ENCODE peak calls at places on chromosomes 6 and 20, in seven cellular contexts. F is psoas muscle, X is GM23338, E is sigmoid colon, S is ovary, T is heart right ventricle, O is cardiac muscle cell. G is an unnamed sample. For H3K4me1, the result is how much of the 10 kb centered on the place peaks cover.

GRCh38 chr20:5279661-5280060 is 37.1 kb downstream of the PROKR2 start:
- DNase-seq in X (no peak), E (no peak), F (no peak), T (no peak), O (peak), S (no peak), G (no peak)

GRCh38 chr6:1610497-1611321 is 994 bp downstream of the FOXC1 start:
- DNase-seq in F (peak), O (peak), X (peak), T (no peak), E (peak), S (no peak), G (peak)

GRCh38 chr6:26172496-26172958 is 85.3 kb downstream of the HFE start:
- DNase-seq in S (no peak), T (no peak), E (no peak), X (peak), O (peak), F (no peak), G (peak)

GRCh38 chr6:1771324-1771723 is 161.6 kb downstream of the FOXC1 start:
- DNase-seq in E (no peak), T (no peak), F (no peak), S (no peak), X (no peak), O (peak), G (no peak)

GRCh38 chr6:3916211-3916610 is 67.0 kb downstream of the FAM50B start:
- DNase-seq in X (no peak), F (no peak), O (no peak), T (no peak), E (no peak), S (no peak), G (no peak)

GRCh38 chr20:20552076-20552475 is 160.4 kb downstream of the RALGAPA2 start:
- DNase-seq in T (no peak), X (no peak), E (no peak), O (no peak), F (no peak), S (no peak), G (no peak)

GRCh38 chr6:73898599-73898998 is 202.6 kb downstream of the CD109 start:
- DNase-seq in S (no peak), F (no peak), O (peak), X (peak), T (no peak), E (no peak), G (no peak)

GRCh38 chr6:142984386-142984785 is 39.4 kb upstream of the HIVEP2 start:
- DNase-seq in F (no peak), E (no peak), T (no peak), S (no peak), O (no peak), X (no peak), G (no peak)

GRCh38 chr6:100283288-100283687 is 181.4 kb downstream of the SIM1 start:
- DNase-seq in X (peak), F (no peak), E (no peak), O (peak), T (no peak), S (no peak), G (peak)

GRCh38 chr6:83615025-83615999 is 93.6 kb downstream of the SNAP91 start:
- DNase-seq in S (no peak), E (no peak), T (no peak), O (peak), X (peak), F (no peak), G (peak)

GRCh38 chr6:89369009-89369408 is 16.5 kb upstream of the UBE2J1 start:
- DNase-seq in F (peak), T (peak), O (peak), E (peak), X (peak), S (peak), G (peak)

GRCh38 chr6:139133272-139133671 is 1.6 kb upstream of the HECA start:
- DNase-seq in T (peak), F (no peak), E (no peak), O (no peak), S (peak), X (no peak), G (no peak)

GRCh38 chr6:158648682-158649131 is 1.1 kb upstream of the SYTL3 start:
- DNase-seq in X (no peak), S (no peak), E (peak), T (no peak), O (peak), F (no peak), G (peak)

GRCh38 chr6:119230160-119230559 is 119.4 kb downstream of the MAN1A1 start:
- DNase-seq in X (no peak), E (no peak), S (no peak), O (no peak), T (no peak), F (no peak), G (no peak)

GRCh38 chr20:53331151-53331973 is 262.3 kb downstream of the ZNF217 start:
- DNase-seq in T (peak), X (peak), S (no peak), O (peak), F (no peak), E (no peak), G (peak)

GRCh38 chr6:37785688-37786270 is 33.7 kb upstream of the ZFAND3 start:
- DNase-seq in X (no peak), T (no peak), F (no peak), S (no peak), E (no peak), O (no peak), G (no peak)

GRCh38 chr20:46715292-46715756 is 5.9 kb downstream of the SLC2A10 start:
- DNase-seq in T (no peak), F (peak), X (peak), S (peak), E (peak), O (peak), G (peak)

GRCh38 chr6:36116480-36116879 is 13.8 kb upstream of the MAPK13 start:
- DNase-seq in F (no peak), X (no peak), O (no peak), S (no peak), T (no peak), E (peak), G (no peak)

GRCh38 chr20:2539341-2539740 is 3.0 kb downstream of the TMC2 start:
- DNase-seq in F (no peak), S (no peak), O (no peak), T (no peak), E (no peak), X (no peak), G (no peak)

GRCh38 chr20:31857861-31858835 is 12.2 kb downstream of the DUSP15 start:
- DNase-seq in X (no peak), T (no peak), F (peak), O (no peak), S (no peak), E (no peak), G (no peak)

GRCh38 chr6:117540670-117541069 is 58.2 kb downstream of the DCBLD1 start:
- DNase-seq in F (no peak), S (no peak), O (no peak), E (no peak), X (no peak), T (no peak), G (no peak)

GRCh38 chr6:31888281-31889258 is 8.9 kb downstream of the EHMT2 start:
- DNase-seq in E (no peak), S (no peak), O (no peak), T (no peak), X (peak), F (no peak), G (peak)

GRCh38 chr6:43389713-43390265 is 20.3 kb upstream of the ZNF318 start:
- DNase-seq in F (no peak), X (no peak), S (no peak), O (no peak), T (no peak), E (no peak), G (no peak)

GRCh38 chr20:52150440-52151258 is 40.9 kb downstream of the ZFP64 start:
- DNase-seq in T (peak), F (no peak), E (no peak), X (peak), O (peak), S (no peak), G (peak)

GRCh38 chr6:28585335-28585734 is 59.7 kb downstream of the GPX5 start:
- DNase-seq in X (no peak), T (no peak), O (peak), F (no peak), S (no peak), E (no peak), G (peak)

GRCh38 chr20:5989539-5989938 is 39.1 kb downstream of the MCM8 start:
- DNase-seq in E (no peak), O (no peak), F (no peak), S (no peak), T (no peak), X (no peak), G (no peak)

GRCh38 chr6:344816-345340 is 46.7 kb upstream of the IRF4 start:
- DNase-seq in O (no peak), T (no peak), E (no peak), F (no peak), X (no peak), S (no peak), G (no peak)

GRCh38 chr20:51695574-51696303 is 72.5 kb downstream of the ATP9A start:
- DNase-seq in O (peak), F (no peak), S (no peak), X (no peak), E (no peak), T (no peak), G (peak)

GRCh38 chr20:32885201-32885600 is 26.5 kb downstream of the EFCAB8 start:
- DNase-seq in T (no peak), O (no peak), X (no peak), S (no peak), E (no peak), F (no peak), G (no peak)

GRCh38 chr6:5036309-5036708 is 32.5 kb upstream of the RPP40 start:
- DNase-seq in E (no peak), F (no peak), S (no peak), O (peak), X (peak), T (no peak), G (peak)

GRCh38 chr6:113293106-113293505 is 564.0 kb upstream of the MARCKS start:
- DNase-seq in F (no peak), E (no peak), S (no peak), O (no peak), X (no peak), T (no peak), G (no peak)

DNA sequence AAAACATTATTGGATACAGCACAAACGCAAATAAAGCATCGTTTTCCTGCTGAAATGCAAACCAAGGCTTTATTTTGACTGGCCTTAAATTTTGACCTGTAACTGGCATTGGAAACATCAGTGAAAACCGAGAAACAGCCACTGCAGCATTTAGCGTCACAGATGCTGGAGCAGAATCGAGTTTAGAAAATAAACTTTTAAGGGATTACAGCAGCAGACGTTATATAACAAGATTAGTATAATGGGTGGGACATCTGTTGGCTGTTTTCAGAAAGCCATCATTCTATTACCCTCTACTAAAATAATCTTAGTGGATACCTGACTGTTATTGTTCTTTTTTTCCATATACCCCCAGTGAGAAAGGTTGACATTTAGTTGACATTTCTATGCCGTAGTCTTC is 725.8 kb downstream of the KIF16B start:
- DNase-seq in F (no peak), S (no peak), E (no peak), X (no peak), T (no peak), O (no peak), G (no peak)
- H3K4me1 ChIP-seq in F (under half), S (under half), E (under half), X (under half), T (under half), O (under half), G (under half)

GRCh38 chr20:48387675-48388074 is 440.1 kb downstream of the PREX1 start:
- DNase-seq in X (no peak), O (no peak), S (no peak), T (no peak), F (no peak), E (no peak), G (no peak)
- TF ChIP-seq CTCF in X (no peak), O (no peak), S (no peak), T (no peak), F (no peak), E (no peak), G (no peak)

GRCh38 chr20:41615671-41616070 is 2.5 kb downstream of the CHD6 start:
- DNase-seq in T (no peak), E (no peak), S (no peak), F (no peak), O (no peak), X (no peak), G (no peak)
- H3K4me1 ChIP-seq in T (half or more), E (under half), S (under half), F (under half), O (under half), X (half or more), G (under half)

GRCh38 chr20:44609511-44610312 is 27.3 kb downstream of the PKIG start:
- DNase-seq in O (peak), X (peak), F (peak), T (peak), S (peak), E (peak), G (peak)
- TF ChIP-seq CTCF in O (peak), X (peak), F (peak), T (peak), S (peak), E (peak), G (peak)

DNA sequence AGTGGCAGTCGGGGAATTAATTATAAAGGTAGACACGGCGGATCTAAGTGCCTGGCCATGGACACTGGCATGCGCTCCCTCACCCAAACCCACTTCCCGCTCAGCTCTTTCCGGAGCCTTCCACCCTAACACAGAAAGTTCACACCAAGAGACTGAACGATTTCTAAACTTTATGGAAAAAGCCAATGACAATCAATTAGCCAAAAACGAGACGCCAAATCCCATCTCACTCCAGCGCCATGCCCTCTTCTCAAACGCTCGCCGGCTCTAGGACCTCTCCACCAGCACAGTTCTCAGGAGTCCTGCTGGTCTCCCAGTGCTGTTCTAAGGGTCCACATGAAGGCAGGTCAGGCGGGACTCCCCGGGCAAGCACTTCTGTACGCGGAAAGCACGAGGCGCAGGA is 641 bp downstream of the SF3B5 start:
- DNase-seq in E (no peak), O (no peak), X (no peak), S (no peak), F (no peak), T (no peak), G (no peak)
- H3K4me1 ChIP-seq in E (under half), O (under half), X (under half), S (under half), F (under half), T (under half), G (under half)

GRCh38 chr20:1209447-1210387 is 6.5 kb downstream of the C20orf202 start:
- DNase-seq in E (no peak), F (no peak), O (no peak), S (no peak), T (no peak), X (peak), G (no peak)
- TF ChIP-seq CTCF in E (no peak), F (no peak), O (peak), S (no peak), T (peak), X (peak), G (no peak)

DNA sequence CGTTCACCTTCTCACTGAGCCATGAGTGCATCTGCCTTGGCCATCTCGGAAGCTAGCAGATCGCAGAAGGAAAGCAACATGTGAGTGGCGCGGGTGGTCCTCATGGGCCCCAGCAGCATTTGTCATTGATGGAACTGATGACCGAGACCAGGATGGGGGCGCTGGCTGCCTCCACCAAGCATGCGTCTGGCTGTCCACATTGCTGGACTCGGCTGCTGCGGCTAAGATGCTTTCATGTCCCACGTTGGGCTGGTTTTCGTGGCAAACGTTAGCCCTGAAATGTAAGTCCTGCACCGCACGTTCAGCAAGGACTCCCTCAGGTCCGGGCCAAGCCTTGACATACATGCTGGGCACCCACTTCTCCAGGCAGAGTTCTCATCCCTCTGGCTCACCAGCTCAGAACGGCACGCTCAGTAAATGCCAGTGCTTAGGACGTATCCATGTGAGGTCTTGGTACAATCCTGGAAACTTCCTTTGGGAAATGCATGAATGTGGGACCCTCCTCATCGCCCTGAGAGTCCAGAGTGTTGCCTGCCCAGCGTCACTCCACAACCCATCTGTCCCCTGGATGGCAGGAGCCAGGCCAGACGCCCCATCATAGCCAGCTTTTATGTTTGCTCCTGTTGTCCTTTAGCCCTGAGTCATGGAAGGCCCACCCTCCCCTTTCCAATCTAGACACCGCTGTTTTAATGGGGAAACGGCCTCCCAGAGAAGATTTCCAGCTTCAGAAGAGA is 8.4 kb downstream of the SLCO4A1 start:
- DNase-seq in O (no peak), F (no peak), E (no peak), X (no peak), T (no peak), S (no peak), G (no peak)
- H3K4me1 ChIP-seq in O (under half), F (under half), E (under half), X (under half), T (half or more), S (under half), G (under half)

GRCh38 chr6:16336056-16336810 is 97.8 kb downstream of the GMPR start:
- DNase-seq in E (no peak), F (no peak), O (no peak), X (no peak), S (no peak), T (no peak), G (no peak)
- TF ChIP-seq CTCF in E (no peak), F (no peak), O (no peak), X (no peak), S (no peak), T (no peak), G (no peak)

GRCh38 chr6:106517699-106518098 is 111.6 kb downstream of the RTN4IP1 start:
- DNase-seq in T (no peak), F (no peak), O (no peak), E (no peak), S (no peak), X (no peak), G (no peak)

GRCh38 chr6:106519460-106520394 is 109.6 kb downstream of the RTN4IP1 start:
- DNase-seq in T (no peak), O (peak), E (peak), X (no peak), F (peak), S (no peak), G (peak)

GRCh38 chr6:106522557-106522956 is 106.7 kb downstream of the RTN4IP1 start:
- DNase-seq in O (no peak), X (no peak), T (no peak), F (no peak), E (no peak), S (no peak), G (no peak)

GRCh38 chr6:106518748-106519147 is 110.5 kb downstream of the RTN4IP1 start:
- DNase-seq in F (no peak), S (no peak), E (no peak), T (no peak), O (no peak), X (no peak), G (no peak)

DNA sequence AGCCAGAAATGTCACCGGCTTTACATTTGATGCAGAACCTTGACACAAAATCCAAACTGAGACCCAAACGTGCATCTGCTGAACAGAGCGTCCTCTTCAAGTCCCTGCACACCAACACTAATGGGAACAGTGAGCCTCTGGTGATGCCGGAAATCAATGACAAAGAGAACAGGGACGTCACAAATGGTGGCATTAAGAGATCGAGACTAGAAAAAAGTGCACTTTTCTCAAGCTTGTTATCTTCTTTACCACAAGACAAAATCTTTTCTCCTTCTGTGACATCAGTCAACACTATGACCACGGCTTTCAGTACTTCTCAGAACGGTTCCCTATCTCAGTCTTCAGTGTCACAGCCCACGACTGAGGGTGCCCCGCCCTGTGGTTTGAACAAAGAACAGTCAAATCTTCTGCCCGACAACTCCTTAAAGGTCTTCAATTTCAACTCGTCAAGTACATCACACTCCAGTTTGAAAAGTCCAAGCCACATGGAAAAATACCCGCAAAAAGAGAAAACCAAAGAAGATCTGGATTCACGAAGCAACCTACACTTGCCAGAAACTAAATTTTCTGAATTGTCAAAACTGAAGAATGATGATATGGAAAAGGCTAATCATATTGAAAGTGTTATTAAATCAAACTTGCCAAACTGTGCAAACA is 108.5 kb downstream of the RTN4IP1 start:
- DNase-seq in O (no peak), E (no peak), S (no peak), T (no peak), X (no peak), F (no peak), G (no peak)
- H3K4me1 ChIP-seq in O (under half), E (under half), S (under half), T (under half), X (under half), F (under half), G (under half)